ENCODE peak calls at places on chromosomes 13 and 19, in ten cellular contexts. Q is breast epithelium; O is stimulated activated CD4-positive, alpha-beta T cell treated with anti-CD3 and anti-CD28 coated beads, TNF-alpha, amount 100 ng/mL, for 48 hours; L is BJ; C is activated T-cell treated with anti-CD3 and anti-CD28 coated beads, Interleukin-2, amount 50 U/mL, for 72 hours; N is right lobe of liver; H is colonic mucosa; G is NCI-H1048; B is T-helper 2 cell; I is HuH-7. A is an unnamed sample.

GRCh38 chr19:14432817-14433453 is at the start of gene PKN1:
- DNase-seq in Q (no peak), O (no peak), L (no peak), C (peak; percentile 78), N (peak; percentile 63), H (peak; percentile 52), G (peak; percentile 19), B (no peak), I (peak; percentile 75), A (no peak)

GRCh38 chr19:16367269-16367683 is 42.6 kb downstream of the KLF2 start:
- DNase-seq in Q (no peak), O (no peak), L (no peak), C (peak; percentile 73), N (no peak), H (no peak), G (no peak), B (peak; percentile 77), I (no peak), A (no peak)

GRCh38 chr13:107713314-107713713 is 502.0 kb downstream of the LIG4 start:
- DNase-seq in Q (no peak), O (no peak), L (no peak), C (no peak), N (no peak), H (no peak), G (no peak), B (no peak), I (no peak), A (no peak)

GRCh38 chr19:18173572-18174294 is at the start of gene IFI30:
- DNase-seq in Q (peak; percentile 74), O (no peak), L (no peak), C (peak; percentile 75), N (peak; percentile 89), H (peak; percentile 85), G (no peak), B (peak; percentile 25), I (peak; percentile 87), A (peak; percentile 29)

GRCh38 chr13:39803156-39803555 is 147.7 kb downstream of the COG6 start:
- DNase-seq in Q (no peak), O (no peak), L (no peak), C (no peak), N (no peak), H (no peak), G (no peak), B (no peak), I (no peak), A (no peak)

GRCh38 chr19:57406516-57407123 is 4.3 kb upstream of the ZNF17 start:
- DNase-seq in Q (peak; percentile 62), O (peak; percentile 59), L (no peak), C (peak; percentile 76), N (peak; percentile 63), H (peak; percentile 67), G (peak; percentile 36), B (peak; percentile 34), I (peak; percentile 55), A (peak; percentile 50)

GRCh38 chr13:104017317-104017716 is 951.1 kb upstream of the SLC10A2 start:
- DNase-seq in Q (no peak), O (no peak), L (no peak), C (no peak), N (no peak), H (no peak), G (no peak), B (no peak), I (no peak), A (no peak)

GRCh38 chr19:18729933-18730530 is 46.6 kb downstream of the CRTC1 start:
- DNase-seq in Q (no peak), O (no peak), L (no peak), C (no peak), N (no peak), H (no peak), G (no peak), B (no peak), I (no peak), A (no peak)

GRCh38 chr13:29260684-29261083 is 334.8 kb downstream of the SLC7A1 start:
- DNase-seq in Q (no peak), O (no peak), L (no peak), C (no peak), N (no peak), H (no peak), G (no peak), B (no peak), I (no peak), A (no peak)

GRCh38 chr13:30859326-30859725 is 46.7 kb upstream of the MEDAG start:
- DNase-seq in Q (no peak), O (no peak), L (no peak), C (no peak), N (no peak), H (no peak), G (no peak), B (no peak), I (no peak), A (no peak)

GRCh38 chr13:38688674-38689073 is 1.8 kb downstream of the FREM2 start:
- DNase-seq in Q (no peak), O (no peak), L (no peak), C (no peak), N (no peak), H (no peak), G (no peak), B (no peak), I (no peak), A (no peak)

GRCh38 chr13:101332583-101332982 is 83.7 kb downstream of the NALCN start:
- DNase-seq in Q (no peak), O (no peak), L (no peak), C (no peak), N (no peak), H (no peak), G (no peak), B (no peak), I (no peak), A (no peak)

GRCh38 chr13:32676242-32676641 is 90.0 kb downstream of the PDS5B start:
- DNase-seq in Q (no peak), O (no peak), L (no peak), C (no peak), N (no peak), H (no peak), G (no peak), B (no peak), I (no peak), A (no peak)

GRCh38 chr13:40547545-40548322 is 118.7 kb downstream of the FOXO1 start:
- DNase-seq in Q (no peak), O (no peak), L (no peak), C (no peak), N (no peak), H (no peak), G (no peak), B (no peak), I (no peak), A (no peak)

GRCh38 chr13:23321534-23322241 is 111.8 kb downstream of the SACS start:
- DNase-seq in Q (no peak), O (no peak), L (peak; percentile 81), C (peak; percentile 15), N (no peak), H (no peak), G (no peak), B (peak; percentile 7), I (no peak), A (peak; percentile 69)

A was measured in SJSA1.